ENCODE peak calls at places on chromosomes 7 and 10, in nine cellular contexts. Y is transverse colon, L is SK-N-SH, V is stomach, C is spleen, R is sigmoid colon, U is HepG2, A is suprapubic skin, Z is Panc1. S is an unnamed sample. For H3K9me3, the result is how much of the 10 kb centered on the place peaks cover.

GRCh38 chr10:77430530-77430929 is 207.1 kb downstream of the KCNMA1 start:
- DNase-seq in Y (no peak), L (no peak), V (no peak), C (no peak), R (no peak), U (no peak), A (no peak), Z (no peak), S (no peak)

GRCh38 chr7:117872565-117873055 is 631 bp downstream of the CTTNBP2 start:
- DNase-seq in Y (peak), L (no peak), V (no peak), C (no peak), R (peak), U (no peak), A (peak), Z (no peak), S (no peak)

GRCh38 chr10:86684305-86684704 is 16.0 kb downstream of the LDB3 start:
- DNase-seq in Y (peak), L (peak), V (no peak), C (no peak), R (peak), U (no peak), A (no peak), Z (no peak), S (no peak)

GRCh38 chr7:19284596-19285300 is 139.5 kb upstream of the FERD3L start:
- DNase-seq in Y (no peak), L (no peak), V (no peak), C (no peak), R (no peak), U (no peak), A (no peak), Z (no peak), S (no peak)

GRCh38 chr10:36677170-36677768 is 448.1 kb upstream of the ANKRD30A start:
- DNase-seq in Y (no peak), L (no peak), V (no peak), C (no peak), R (no peak), U (no peak), A (no peak), Z (no peak), S (no peak)

GRCh38 chr10:9437131-9437530 is 1382.6 kb downstream of the GATA3 start:
- DNase-seq in Y (no peak), L (no peak), V (no peak), C (no peak), R (no peak), U (no peak), A (no peak), Z (no peak), S (no peak)

GRCh38 chr10:89978081-89978480 is 276.7 kb downstream of the KIF20B start:
- DNase-seq in Y (no peak), L (no peak), V (no peak), C (no peak), R (no peak), U (no peak), A (no peak), Z (no peak), S (no peak)

GRCh38 chr10:4151466-4151865 is 366.5 kb upstream of the KLF6 start:
- DNase-seq in Y (no peak), L (no peak), V (no peak), C (no peak), R (no peak), U (no peak), A (no peak), Z (no peak), S (no peak)

GRCh38 chr7:139591550-139592195 is 68.2 kb downstream of the CLEC2L start:
- DNase-seq in Y (no peak), L (no peak), V (no peak), C (no peak), R (no peak), U (no peak), A (no peak), Z (no peak), S (no peak)

GRCh38 chr10:11295492-11295891 is 277.8 kb downstream of the CELF2 start:
- DNase-seq in Y (no peak), L (no peak), V (no peak), C (no peak), R (no peak), U (no peak), A (no peak), Z (no peak), S (no peak)

GRCh38 chr7:43647314-43647691 is 64.4 kb downstream of the STK17A start:
- DNase-seq in Y (no peak), L (no peak), V (no peak), C (no peak), R (no peak), U (no peak), A (no peak), Z (no peak), S (no peak)

GRCh38 chr10:14356921-14357320 is 26.2 kb upstream of the FRMD4A start:
- DNase-seq in Y (no peak), L (no peak), V (no peak), C (no peak), R (no peak), U (no peak), A (no peak), Z (no peak), S (peak)

DNA sequence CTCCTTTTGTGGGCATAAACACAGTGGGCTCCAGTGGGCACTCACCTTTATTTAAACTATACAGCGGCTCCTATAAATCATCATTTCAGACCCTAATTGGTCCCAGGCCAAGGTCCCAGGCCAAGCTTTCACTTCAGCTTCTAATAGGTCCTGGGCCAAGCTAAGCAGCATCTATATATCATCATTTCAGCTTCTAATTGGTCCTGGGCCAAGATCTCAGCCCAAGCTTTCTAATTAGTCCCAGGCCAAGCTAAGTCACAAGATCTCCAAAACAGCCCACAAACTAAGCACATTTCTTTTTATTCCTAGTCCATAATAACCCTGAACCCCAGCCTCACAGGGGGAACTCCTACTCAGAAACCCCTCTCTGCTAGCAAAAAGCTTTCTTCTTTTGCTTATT is 47.1 kb downstream of the ZNF680 start:
- DNase-seq in Y (no peak), L (no peak), V (no peak), C (no peak), R (no peak), U (no peak), A (no peak), Z (no peak), S (no peak)
- H3K9me3 ChIP-seq in Y (half or more), L (under half), V (half or more), C (half or more), R (under half), U (half or more), A (under half), Z (half or more), S (under half)

GRCh38 chr10:21720090-21720489 is 186.1 kb downstream of the MLLT10 start:
- DNase-seq in Y (no peak), L (no peak), V (no peak), C (no peak), R (no peak), U (no peak), A (no peak), Z (no peak), S (no peak)
- TF ChIP-seq POLR2AphosphoS5 in Y (no peak), L (no peak), V (no peak), C (no peak), R (no peak), U (no peak), A (no peak), Z (no peak), S (no peak)

GRCh38 chr7:26664735-26665420 is 199.5 kb downstream of the SKAP2 start:
- DNase-seq in Y (peak), L (no peak), V (no peak), C (peak), R (no peak), U (no peak), A (no peak), Z (no peak), S (no peak)
- H3K4me3 ChIP-seq in Y (no peak), L (no peak), V (no peak), C (no peak), R (no peak), U (no peak), A (no peak), Z (no peak), S (no peak)

GRCh38 chr10:69976795-69977546 is 75.7 kb upstream of the MACROH2A2 start:
- DNase-seq in Y (no peak), L (no peak), V (no peak), C (no peak), R (no peak), U (no peak), A (no peak), Z (no peak), S (no peak)

GRCh38 chr10:69979177-69979576 is 73.5 kb upstream of the MACROH2A2 start:
- DNase-seq in Y (no peak), L (no peak), V (no peak), C (no peak), R (no peak), U (no peak), A (no peak), Z (no peak), S (no peak)

DNA sequence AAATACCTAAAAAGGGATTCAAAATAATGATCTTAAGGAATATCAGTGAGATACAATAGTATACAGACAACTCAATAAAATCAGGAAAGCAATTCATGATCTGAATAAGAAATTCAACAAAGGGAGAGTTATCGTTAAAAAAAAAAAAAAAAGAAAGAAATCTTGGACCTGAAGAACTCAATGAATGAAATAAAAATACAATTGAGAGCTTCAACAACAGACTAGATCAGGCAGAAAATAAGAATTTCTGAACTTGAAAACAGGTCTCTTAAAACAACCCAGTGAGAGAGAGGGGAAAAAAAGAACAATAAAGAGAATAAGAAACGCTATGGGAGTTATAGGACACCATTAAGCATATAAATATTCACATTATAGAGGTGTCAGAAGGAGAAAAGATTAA is 72.0 kb upstream of the MACROH2A2 start:
- DNase-seq in Y (no peak), L (no peak), V (no peak), C (no peak), R (no peak), U (no peak), A (no peak), Z (no peak), S (no peak)
- H3K9me3 ChIP-seq in Y (under half), L (under half), V (under half), C (under half), R (under half), U (under half), A (under half), Z (under half), S (under half)

DNA sequence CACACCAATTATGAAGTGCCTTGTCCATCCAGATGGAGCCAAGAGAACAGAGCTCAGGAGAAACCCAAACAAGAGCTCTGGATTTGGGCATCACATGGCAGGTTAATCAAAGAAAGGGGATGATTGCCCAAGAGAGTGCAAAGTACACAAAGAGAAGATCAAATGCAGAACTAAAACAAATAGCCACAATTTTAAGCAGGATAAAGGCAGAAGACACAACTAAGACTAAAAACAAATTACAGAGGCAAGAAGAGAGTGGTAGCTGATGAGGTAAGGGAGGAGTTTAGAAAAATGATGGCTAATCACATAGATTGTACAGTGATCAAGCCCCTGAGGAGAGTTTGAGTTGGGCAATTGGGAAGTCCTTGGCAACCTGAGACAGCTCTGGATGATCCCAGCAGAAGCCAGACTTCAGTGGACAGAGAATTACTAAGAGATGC is 101.7 kb downstream of the LRRN3 start:
- DNase-seq in Y (no peak), L (no peak), V (no peak), C (no peak), R (no peak), U (peak), A (no peak), Z (no peak), S (no peak)
- TF ChIP-seq POLR2AphosphoS5 in Y (no peak), L (no peak), V (no peak), C (no peak), R (no peak), U (no peak), A (no peak), Z (no peak), S (no peak)

GRCh38 chr7:2612445-2613112 is 19.2 kb upstream of the TTYH3 start:
- DNase-seq in Y (peak), L (no peak), V (peak), C (no peak), R (no peak), U (no peak), A (no peak), Z (no peak), S (no peak)

GRCh38 chr7:2613113-2613925 is 18.5 kb upstream of the TTYH3 start:
- DNase-seq in Y (no peak), L (no peak), V (no peak), C (no peak), R (no peak), U (no peak), A (no peak), Z (no peak), S (no peak)

GRCh38 chr7:2614646-2615330 is 17.0 kb upstream of the TTYH3 start:
- DNase-seq in Y (no peak), L (no peak), V (no peak), C (no peak), R (no peak), U (no peak), A (no peak), Z (no peak), S (no peak)

GRCh38 chr7:2611921-2612320 is 19.9 kb upstream of the TTYH3 start:
- DNase-seq in Y (no peak), L (no peak), V (no peak), C (no peak), R (no peak), U (no peak), A (no peak), Z (no peak), S (no peak)

DNA sequence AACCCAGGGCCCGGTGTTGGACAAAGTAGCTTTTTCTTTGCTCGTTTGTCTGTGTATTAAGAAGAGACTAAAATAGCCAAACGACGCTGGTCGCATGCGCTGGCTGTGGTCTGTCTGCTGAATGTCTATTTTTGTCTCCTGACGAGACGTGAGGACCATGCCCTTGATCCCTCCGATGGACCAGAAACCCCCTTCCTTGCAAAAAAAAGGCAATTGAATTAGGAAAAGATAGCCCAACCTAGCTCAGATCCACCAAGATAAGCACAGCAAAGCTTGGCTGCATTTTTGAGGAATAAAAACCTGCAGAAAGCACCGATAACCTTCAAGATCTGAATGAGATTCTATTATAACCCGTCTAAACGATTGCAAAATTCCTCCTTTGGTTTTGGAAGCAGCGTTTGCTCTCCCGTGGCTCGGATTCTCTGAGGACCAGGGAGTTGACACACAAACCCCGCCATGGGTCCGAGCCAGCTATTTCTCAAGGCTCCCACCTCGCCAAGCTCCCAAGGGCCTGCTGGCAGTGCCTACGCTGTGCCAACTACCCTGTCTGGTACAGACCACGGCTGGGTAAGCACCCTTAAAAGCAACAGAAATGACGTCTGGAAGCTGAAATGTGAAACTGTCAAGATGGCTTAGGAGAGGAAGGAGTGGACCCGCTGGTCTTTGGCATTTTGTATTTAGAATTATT is 17.7 kb upstream of the TTYH3 start:
- DNase-seq in Y (no peak), L (peak), V (no peak), C (no peak), R (peak), U (no peak), A (no peak), Z (no peak), S (no peak)
- H3K4me3 ChIP-seq in Y (no peak), L (no peak), V (no peak), C (no peak), R (no peak), U (no peak), A (peak), Z (no peak), S (peak)

GRCh38 chr10:37826806-37827205 is 30.6 kb downstream of the ZNF248 start:
- DNase-seq in Y (no peak), L (no peak), V (no peak), C (no peak), R (no peak), U (no peak), A (no peak), Z (no peak), S (no peak)
- H3K9me3 ChIP-seq in Y (half or more), L (under half), V (half or more), C (under half), R (under half), U (under half), A (under half), Z (under half), S (under half)

GRCh38 chr7:45410893-45411292 is 163.3 kb upstream of the ADCY1 start:
- DNase-seq in Y (no peak), L (no peak), V (no peak), C (no peak), R (no peak), U (no peak), A (no peak), Z (no peak), S (peak)

GRCh38 chr7:45415265-45415664 is 158.9 kb upstream of the ADCY1 start:
- DNase-seq in Y (no peak), L (no peak), V (no peak), C (no peak), R (no peak), U (no peak), A (no peak), Z (no peak), S (no peak)

GRCh38 chr7:45416846-45417245 is 157.3 kb upstream of the ADCY1 start:
- DNase-seq in Y (no peak), L (no peak), V (no peak), C (no peak), R (no peak), U (no peak), A (no peak), Z (no peak), S (no peak)

GRCh38 chr7:45414226-45414625 is 159.9 kb upstream of the ADCY1 start:
- DNase-seq in Y (no peak), L (no peak), V (no peak), C (no peak), R (no peak), U (no peak), A (no peak), Z (no peak), S (peak)

GRCh38 chr7:45413419-45413818 is 160.7 kb upstream of the ADCY1 start:
- DNase-seq in Y (no peak), L (no peak), V (no peak), C (no peak), R (no peak), U (no peak), A (no peak), Z (no peak), S (peak)
- TF ChIP-seq POLR2AphosphoS5 in Y (no peak), L (no peak), V (no peak), C (no peak), R (no peak), U (no peak), A (no peak), Z (no peak), S (no peak)

DNA sequence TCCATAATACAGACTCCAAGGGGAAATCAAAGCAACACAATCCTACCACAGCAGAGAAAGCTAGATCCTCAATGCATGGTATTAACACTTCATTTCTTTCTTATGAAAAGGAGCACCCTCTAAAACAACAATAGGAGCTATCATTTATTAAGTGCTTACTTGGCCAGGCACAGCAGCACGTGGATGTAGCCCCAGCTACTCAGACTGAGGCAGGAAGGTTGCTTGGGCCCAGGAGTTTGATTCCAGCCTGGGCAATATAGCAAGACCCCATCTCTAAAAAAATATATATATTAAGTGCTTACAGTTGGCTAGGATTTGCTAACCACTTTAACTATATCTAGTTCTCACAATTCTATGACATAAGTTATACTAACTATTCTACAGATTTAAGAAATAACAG is 12.2 kb downstream of the SNX13 start:
- DNase-seq in Y (no peak), L (no peak), V (no peak), C (no peak), R (no peak), U (no peak), A (no peak), Z (no peak), S (no peak)
- H3K4me3 ChIP-seq in Y (no peak), L (no peak), V (no peak), C (no peak), R (no peak), U (no peak), A (no peak), Z (no peak), S (no peak)

DNA sequence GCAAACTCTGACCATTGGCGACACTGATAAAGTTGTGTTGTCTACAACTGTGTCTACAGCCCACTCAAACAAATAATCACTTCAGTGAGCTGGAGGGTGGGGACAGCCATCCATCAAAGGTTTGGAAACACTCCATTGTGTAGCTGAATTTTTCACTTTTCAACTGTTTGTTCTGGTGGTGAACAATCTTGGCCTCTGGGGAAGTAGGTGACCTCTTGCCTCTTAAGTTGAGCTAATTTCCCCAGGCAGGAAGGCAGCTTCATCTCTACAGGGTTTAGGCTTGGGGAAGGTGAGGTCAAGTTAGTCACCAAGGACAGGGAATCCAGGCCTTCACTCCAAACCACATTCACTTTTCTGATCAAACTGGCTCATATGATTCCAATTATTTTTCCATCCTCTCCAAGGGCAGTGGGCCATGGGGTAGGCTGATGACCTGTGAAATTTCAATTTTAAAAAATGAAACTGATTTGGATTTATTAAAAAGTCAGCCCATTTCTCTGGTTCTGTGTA is 138.3 kb upstream of the HABP2 start:
- DNase-seq in Y (no peak), L (no peak), V (no peak), C (no peak), R (no peak), U (no peak), A (no peak), Z (no peak), S (no peak)
- H3K9me3 ChIP-seq in Y (under half), L (under half), V (under half), C (under half), R (under half), U (under half), A (under half), Z (under half), S (under half)